ENCODE peak calls at places on chromosomes 5 and 9, in eight cellular contexts. E is WERI-Rb-1, T is PC-3, I is spleen, W is left ventricle myocardium inferior, S is RWPE2, C is tibial nerve, K is kidney epithelial cell. Q is an unnamed sample. For H3K27me3, the result is how much of the 10 kb centered on the place peaks cover.

GRCh38 chr5:38547257-38547656 is 9.2 kb downstream of the LIFR start:
- DNase-seq in C (no peak), S (no peak), E (no peak), K (no peak), W (no peak), T (no peak), I (no peak), Q (no peak)

GRCh38 chr5:178839319-178839704 is 20.4 kb upstream of the ZNF354B start:
- DNase-seq in K (no peak), E (peak), C (no peak), W (peak), T (peak), I (peak), S (no peak), Q (peak)

GRCh38 chr9:98926016-98926415 is 17.7 kb upstream of the COL15A1 start:
- DNase-seq in E (no peak), W (no peak), I (no peak), K (no peak), C (no peak), T (no peak), S (no peak), Q (no peak)

GRCh38 chr5:163760498-163760897 is 255.1 kb downstream of the MAT2B start:
- DNase-seq in W (no peak), T (peak), K (peak), C (no peak), S (no peak), I (no peak), E (no peak), Q (no peak)

GRCh38 chr9:127778280-127779135 is at the start of gene SH2D3C:
- DNase-seq in E (no peak), K (no peak), W (peak), I (peak), T (no peak), C (no peak), S (no peak), Q (no peak)

GRCh38 chr9:131417264-131418142 is 23.6 kb downstream of the PRRC2B start:
- DNase-seq in C (no peak), T (no peak), I (no peak), E (no peak), K (no peak), S (no peak), W (no peak), Q (no peak)

GRCh38 chr5:160048131-160048530 is 39.2 kb downstream of the TTC1 start:
- DNase-seq in W (no peak), K (no peak), S (no peak), T (no peak), I (no peak), E (no peak), C (no peak), Q (no peak)

GRCh38 chr9:125593581-125593980 is 113.4 kb downstream of the MAPKAP1 start:
- DNase-seq in I (no peak), E (no peak), W (no peak), K (no peak), T (peak), C (no peak), S (no peak), Q (no peak)

GRCh38 chr5:58911270-58911669 is 328.4 kb downstream of the RAB3C start:
- DNase-seq in K (no peak), S (no peak), C (no peak), I (no peak), W (no peak), E (no peak), T (no peak), Q (no peak)

GRCh38 chr9:89360465-89360864 is 42.2 kb downstream of the SECISBP2 start:
- DNase-seq in C (no peak), I (no peak), S (no peak), W (no peak), E (peak), T (no peak), K (no peak), Q (no peak)

GRCh38 chr9:108207611-108208051 is 648.2 kb downstream of the ACTL7B start:
- DNase-seq in C (no peak), S (no peak), K (no peak), W (no peak), T (no peak), I (no peak), E (no peak), Q (no peak)

GRCh38 chr5:168683247-168683926 is 104.2 kb upstream of the PANK3 start:
- DNase-seq in I (no peak), K (no peak), S (no peak), E (no peak), W (no peak), T (no peak), C (no peak), Q (no peak)

GRCh38 chr9:99118782-99119466 is 14.0 kb downstream of the TGFBR1 start:
- DNase-seq in K (no peak), C (no peak), I (peak), W (no peak), E (no peak), S (no peak), T (no peak), Q (no peak)

GRCh38 chr5:175317872-175318271 is 126.1 kb downstream of the DRD1 start:
- DNase-seq in W (no peak), K (no peak), S (no peak), C (no peak), E (no peak), T (no peak), I (no peak), Q (no peak)

GRCh38 chr9:82209797-82210470 is 221.4 kb downstream of the SPATA31D1 start:
- DNase-seq in K (no peak), C (no peak), S (no peak), I (no peak), W (no peak), E (no peak), T (peak), Q (no peak)

GRCh38 chr9:91119679-91120078 is 242.0 kb downstream of the AUH start:
- DNase-seq in S (no peak), C (no peak), I (no peak), T (peak), K (no peak), E (no peak), W (no peak), Q (no peak)

GRCh38 chr5:59199868-59200267 is 617.0 kb downstream of the RAB3C start:
- DNase-seq in I (no peak), C (no peak), S (no peak), T (no peak), K (no peak), W (no peak), E (no peak), Q (no peak)

GRCh38 chr5:149406203-149406978 is 27.3 kb upstream of the IL17B start:
- DNase-seq in I (no peak), E (no peak), K (no peak), W (peak), T (no peak), C (peak), S (no peak), Q (peak)

GRCh38 chr9:22119537-22120167 is 110.5 kb upstream of the CDKN2B start:
- DNase-seq in I (no peak), E (peak), S (no peak), C (no peak), T (peak), W (no peak), K (no peak), Q (peak)

GRCh38 chr5:168365581-168366081 is 74.2 kb downstream of the WWC1 start:
- DNase-seq in W (no peak), I (no peak), T (peak), S (peak), E (no peak), C (no peak), K (no peak), Q (peak)

GRCh38 chr5:75006821-75007536 is 45.4 kb downstream of the GCNT4 start:
- DNase-seq in C (no peak), T (no peak), E (no peak), I (no peak), S (no peak), W (no peak), K (no peak), Q (no peak)

GRCh38 chr5:149337746-149338145 is 7.6 kb upstream of the GRPEL2 start:
- DNase-seq in T (no peak), C (no peak), K (no peak), S (no peak), I (no peak), E (peak), W (no peak), Q (no peak)

GRCh38 chr5:77993141-77993540 is 217.0 kb upstream of the TBCA start:
- DNase-seq in C (no peak), W (no peak), I (no peak), S (no peak), T (no peak), K (no peak), E (no peak), Q (no peak)

GRCh38 chr9:121185178-121185745 is 16.4 kb downstream of the RAB14 start:
- DNase-seq in E (no peak), T (no peak), C (no peak), W (no peak), I (no peak), S (no peak), K (no peak), Q (no peak)

GRCh38 chr9:83955985-83956287 is 24.1 kb downstream of the HNRNPK start:
- DNase-seq in E (peak), S (no peak), T (no peak), I (no peak), K (no peak), W (peak), C (no peak), Q (no peak)

GRCh38 chr5:5050797-5051196 is 89.3 kb upstream of the ADAMTS16 start:
- DNase-seq in W (no peak), I (no peak), T (no peak), S (no peak), C (no peak), E (no peak), K (peak), Q (no peak)

GRCh38 chr5:31934156-31934555 is 240.0 kb downstream of the GOLPH3 start:
- DNase-seq in E (no peak), C (no peak), T (peak), K (no peak), S (no peak), I (no peak), W (no peak), Q (no peak)

GRCh38 chr5:102853680-102854079 is 98.6 kb downstream of the PAM start:
- DNase-seq in T (peak), S (no peak), E (no peak), W (no peak), I (no peak), K (no peak), C (no peak), Q (no peak)

GRCh38 chr9:78296208-78296892 is 575 bp upstream of the PSAT1 start:
- DNase-seq in E (no peak), I (peak), C (no peak), K (no peak), S (no peak), W (peak), T (peak), Q (peak)

GRCh38 chr5:34484190-34484589 is 171.9 kb upstream of the RAI14 start:
- DNase-seq in E (no peak), C (no peak), I (no peak), T (no peak), S (no peak), W (no peak), K (no peak), Q (no peak)

GRCh38 chr5:158979749-158980521 is 119.8 kb downstream of the EBF1 start:
- DNase-seq in C (peak), I (no peak), E (no peak), T (peak), W (peak), S (no peak), K (no peak), Q (peak)

GRCh38 chr5:158979290-158979689 is 120.4 kb downstream of the EBF1 start:
- DNase-seq in K (no peak), I (no peak), S (no peak), T (no peak), E (peak), W (no peak), C (no peak), Q (no peak)

GRCh38 chr5:158976035-158976434 is 123.7 kb downstream of the EBF1 start:
- DNase-seq in E (no peak), K (peak), I (no peak), S (no peak), T (peak), W (no peak), C (no peak), Q (no peak)

GRCh38 chr5:158977642-158978041 is 122.1 kb downstream of the EBF1 start:
- DNase-seq in C (no peak), K (no peak), T (no peak), I (no peak), W (no peak), E (no peak), S (no peak), Q (peak)

DNA sequence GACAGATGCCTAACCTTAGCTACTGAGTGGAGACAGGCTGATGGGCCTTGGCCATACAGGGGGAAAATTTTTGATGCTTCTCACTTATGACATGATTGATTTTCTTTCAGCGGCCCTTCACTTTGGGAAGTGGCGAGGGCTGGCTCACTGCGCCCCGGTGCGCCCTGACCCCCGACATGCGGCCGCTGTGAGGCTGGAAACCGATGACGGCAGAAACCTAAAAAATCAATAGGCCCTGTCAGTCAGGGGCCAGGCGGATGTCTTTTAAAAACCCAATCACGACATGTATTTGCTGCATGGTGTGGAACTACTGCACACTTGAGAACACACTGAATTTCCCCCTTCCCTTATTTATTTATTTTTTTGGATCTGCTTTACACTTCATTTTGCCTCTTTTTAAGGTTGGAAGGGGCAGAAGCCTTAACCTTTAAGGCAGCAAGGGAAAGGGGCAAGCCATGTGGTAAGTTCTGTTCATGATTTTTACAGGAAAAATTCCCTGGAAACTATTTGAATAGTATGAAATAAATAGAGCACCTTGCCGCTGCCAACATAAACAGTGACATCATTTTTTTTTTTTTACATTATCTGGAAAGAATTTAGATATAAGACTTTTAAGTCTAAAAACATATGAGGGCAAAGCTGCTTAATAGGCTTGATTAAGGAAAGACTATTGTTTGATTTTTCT is 121.5 kb downstream of the EBF1 start:
- DNase-seq in I (no peak), E (no peak), T (peak), S (no peak), K (no peak), W (no peak), C (no peak), Q (no peak)
- H3K4me3 ChIP-seq in I (no peak), E (no peak), T (no peak), S (no peak), K (no peak), W (no peak), C (no peak), Q (no peak)

GRCh38 chr9:76900884-76901440 is 5.0 kb downstream of the PRUNE2 start:
- DNase-seq in S (no peak), T (no peak), E (no peak), I (no peak), W (no peak), C (no peak), K (no peak), Q (no peak)

GRCh38 chr9:76901801-76902200 is 4.1 kb downstream of the PRUNE2 start:
- DNase-seq in I (no peak), C (no peak), T (no peak), K (no peak), S (no peak), W (no peak), E (no peak), Q (no peak)

GRCh38 chr9:76905661-76905983 is 292 bp downstream of the PRUNE2 start:
- DNase-seq in S (no peak), E (no peak), T (no peak), K (no peak), I (no peak), C (no peak), W (no peak), Q (peak)

GRCh38 chr9:76904661-76905457 is 1.1 kb downstream of the PRUNE2 start:
- DNase-seq in S (no peak), C (no peak), W (no peak), E (no peak), K (no peak), I (no peak), T (no peak), Q (no peak)

DNA sequence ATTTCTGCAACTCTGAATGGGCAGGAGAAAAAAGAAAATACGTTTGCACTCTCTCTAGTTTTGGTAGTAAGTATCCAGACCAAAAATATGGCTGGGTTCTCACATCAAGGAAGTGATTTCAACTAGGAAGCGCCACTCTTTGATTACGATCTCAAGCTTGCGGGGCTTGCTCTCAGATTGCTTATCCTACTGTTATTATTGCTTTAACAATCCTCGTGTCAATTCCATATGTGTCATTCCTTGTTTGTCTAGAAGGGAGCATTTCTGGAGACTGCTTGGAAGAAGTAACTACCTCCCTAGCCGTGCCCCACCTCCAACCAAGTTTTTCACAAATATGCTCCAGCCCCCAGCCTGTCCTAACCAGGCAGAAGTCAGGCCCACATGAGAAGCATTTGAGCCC is 3.5 kb downstream of the PRUNE2 start:
- DNase-seq in E (no peak), I (no peak), S (no peak), W (no peak), K (no peak), C (no peak), T (no peak), Q (no peak)
- H3K27me3 ChIP-seq in E (under half), I (under half), S (under half), W (half or more), K (under half), C (under half), T (half or more), Q (under half)

DNA sequence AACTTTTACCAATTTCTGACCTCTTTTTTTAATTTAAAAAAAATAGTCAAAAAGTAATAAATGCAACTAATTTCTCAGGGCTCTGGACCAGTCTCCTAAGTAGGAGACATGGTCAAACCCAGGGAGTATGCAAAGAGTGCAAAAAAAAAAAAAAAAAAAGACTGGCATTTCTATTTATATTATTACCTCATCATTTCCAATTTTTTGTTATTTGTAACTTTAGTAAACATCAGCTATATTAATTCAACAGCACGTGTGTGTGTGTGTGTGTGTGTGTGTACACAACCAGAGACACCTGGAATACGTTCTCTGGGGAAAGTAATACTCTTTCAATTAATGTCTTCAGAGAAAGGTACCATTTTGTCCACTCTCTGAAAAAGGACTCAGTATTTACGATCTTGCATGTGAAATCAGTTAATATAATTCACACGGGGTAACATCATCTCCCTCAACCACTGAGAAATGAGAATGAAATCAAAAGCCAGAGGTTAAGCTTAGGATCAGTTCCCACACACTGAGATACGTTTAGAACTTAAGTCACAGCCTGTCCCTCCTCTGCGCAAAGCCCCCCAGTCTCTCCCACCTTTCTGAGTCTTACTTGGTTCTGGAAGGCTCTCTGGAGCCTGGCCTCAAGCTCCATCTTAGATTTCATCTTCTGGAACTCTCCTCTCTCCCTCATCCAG is 21.9 kb downstream of the ZNF608 start:
- DNase-seq in K (no peak), S (no peak), E (no peak), C (no peak), W (no peak), I (no peak), T (no peak), Q (no peak)
- H3K4me3 ChIP-seq in K (no peak), S (no peak), E (no peak), C (no peak), W (no peak), I (no peak), T (no peak), Q (no peak)

GRCh38 chr5:3597002-3597726 is 1.5 kb downstream of the IRX1 start:
- DNase-seq in S (no peak), W (no peak), K (no peak), E (no peak), T (no peak), I (no peak), C (no peak), Q (peak)
- H3K27me3 ChIP-seq in S (half or more), W (half or more), K (half or more), E (half or more), T (under half), I (under half), C (half or more), Q (half or more)

DNA sequence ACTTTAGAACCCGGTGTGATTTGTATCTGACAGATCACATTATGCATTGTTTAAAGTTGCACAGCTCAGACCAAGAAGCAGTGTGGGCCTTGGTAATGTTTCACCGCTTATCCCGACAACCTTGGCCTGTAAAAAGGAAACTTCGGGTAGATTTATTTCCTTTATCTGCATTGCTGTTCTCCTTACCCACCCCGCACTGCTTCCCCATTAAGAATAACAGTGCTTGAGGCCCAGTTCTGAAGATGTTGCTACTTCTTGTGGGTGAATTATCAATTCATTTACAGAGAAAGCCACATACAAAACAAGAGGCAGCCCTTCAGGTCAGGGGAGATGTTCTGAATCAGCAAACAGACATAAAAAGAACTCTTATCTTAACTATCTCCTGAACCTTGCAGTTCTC is 8.4 kb downstream of the SMARCA2 start:
- DNase-seq in T (no peak), S (no peak), I (no peak), W (no peak), E (no peak), K (no peak), C (no peak), Q (no peak)
- H3K4me3 ChIP-seq in T (no peak), S (no peak), I (no peak), W (peak), E (no peak), K (no peak), C (no peak), Q (no peak)

GRCh38 chr5:173954671-173955605 is 34.0 kb upstream of the C5orf47 start:
- DNase-seq in T (peak), I (no peak), S (no peak), W (no peak), K (no peak), E (no peak), C (no peak), Q (no peak)

GRCh38 chr5:173946353-173946752 is 42.6 kb upstream of the C5orf47 start:
- DNase-seq in C (no peak), T (no peak), W (no peak), E (no peak), K (no peak), I (no peak), S (no peak), Q (no peak)

GRCh38 chr5:173953528-173954090 is 35.4 kb upstream of the C5orf47 start:
- DNase-seq in T (peak), I (no peak), K (no peak), C (no peak), W (no peak), S (no peak), E (no peak), Q (no peak)

DNA sequence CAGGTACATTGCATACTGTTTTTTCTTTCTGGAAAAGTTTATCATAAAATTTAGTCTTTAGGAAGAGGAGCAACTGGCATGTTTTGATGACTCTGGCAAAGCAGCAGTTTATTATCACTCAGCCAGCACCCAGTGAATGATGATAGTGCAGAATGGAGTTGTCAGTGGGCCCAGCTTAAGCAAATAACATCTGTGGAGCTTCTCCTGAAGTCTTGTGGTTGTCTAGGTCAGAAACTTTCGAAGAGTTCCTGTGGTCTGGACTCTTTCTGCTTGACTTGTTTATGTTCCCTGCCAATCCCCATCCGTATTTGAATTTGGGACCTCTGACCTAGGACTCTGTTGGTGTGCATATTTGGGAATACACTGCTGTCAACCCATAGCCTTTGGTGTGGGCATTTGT is 38.1 kb upstream of the C5orf47 start:
- DNase-seq in W (no peak), K (no peak), T (no peak), S (no peak), I (no peak), E (no peak), C (no peak), Q (no peak)
- H3K27me3 ChIP-seq in W (under half), K (under half), T (under half), S (under half), I (under half), E (under half), C (under half), Q (under half)

Q was measured in H7.